ENCODE peak calls at places on chromosomes 1 and 21, in ten cellular contexts. R, C, W, B, N, K, P, T, H and A are unnamed samples. For H3K4me1, the result is how much of the 10 kb centered on the place peaks cover.

GRCh38 chr1:20458717-20459116 is 27.3 kb downstream of the CAMK2N1 start:
- DNase-seq in R (no peak), C (no peak), W (no peak), B (no peak), N (no peak), K (no peak), P (no peak), T (no peak), H (no peak), A (no peak)

GRCh38 chr1:22636927-22637326 is 499 bp downstream of the C1QA start:
- DNase-seq in R (no peak), C (no peak), W (no peak), B (no peak), N (no peak), K (no peak), P (no peak), T (no peak), H (no peak), A (no peak)

GRCh38 chr21:18041012-18041411 is 203.6 kb upstream of the CHODL start:
- DNase-seq in R (no peak), C (no peak), W (no peak), B (peak), N (no peak), K (no peak), P (peak), T (no peak), H (peak), A (no peak)

GRCh38 chr1:117095237-117095636 is 26.3 kb downstream of the TRIM45 start:
- DNase-seq in R (no peak), C (no peak), W (no peak), B (peak), N (no peak), K (no peak), P (no peak), T (no peak), H (no peak), A (no peak)

GRCh38 chr1:207807395-207808321 is 55.8 kb downstream of the CD46 start:
- DNase-seq in R (no peak), C (peak), W (no peak), B (no peak), N (no peak), K (no peak), P (no peak), T (peak), H (no peak), A (no peak)

GRCh38 chr1:157092831-157093230 is 6.8 kb downstream of the ETV3L start:
- DNase-seq in R (peak), C (peak), W (no peak), B (no peak), N (no peak), K (no peak), P (no peak), T (no peak), H (peak), A (no peak)

GRCh38 chr1:209710098-209710497 is 5.5 kb downstream of the HSD11B1 start:
- DNase-seq in R (no peak), C (no peak), W (no peak), B (no peak), N (no peak), K (no peak), P (no peak), T (no peak), H (no peak), A (no peak)

GRCh38 chr1:213987422-213987875 is 324 bp upstream of the PROX1 start:
- DNase-seq in R (peak), C (peak), W (no peak), B (no peak), N (no peak), K (no peak), P (peak), T (no peak), H (no peak), A (no peak)

GRCh38 chr1:23578311-23578996 is 19.2 kb upstream of the ID3 start:
- DNase-seq in R (no peak), C (no peak), W (no peak), B (no peak), N (no peak), K (no peak), P (no peak), T (no peak), H (no peak), A (no peak)

GRCh38 chr21:45873418-45873817 is 108.2 kb upstream of the COL6A1 start:
- DNase-seq in R (peak), C (no peak), W (no peak), B (no peak), N (no peak), K (no peak), P (peak), T (no peak), H (no peak), A (no peak)

GRCh38 chr1:37945743-37946702 is 830 bp downstream of the INPP5B start:
- DNase-seq in R (peak), C (peak), W (no peak), B (peak), N (peak), K (peak), P (peak), T (peak), H (peak), A (no peak)

GRCh38 chr1:156242738-156243137 is 754 bp downstream of the BGLAP start:
- DNase-seq in R (no peak), C (no peak), W (no peak), B (no peak), N (no peak), K (no peak), P (no peak), T (no peak), H (no peak), A (no peak)

GRCh38 chr1:204563780-204564179 is 47.6 kb downstream of the MDM4 start:
- DNase-seq in R (no peak), C (no peak), W (no peak), B (no peak), N (no peak), K (no peak), P (no peak), T (no peak), H (no peak), A (no peak)

GRCh38 chr1:1206376-1207253 is at the start of gene TNFRSF18:
- DNase-seq in R (no peak), C (peak), W (peak), B (no peak), N (no peak), K (no peak), P (peak), T (peak), H (peak), A (no peak)

GRCh38 chr1:206568256-206568655 is 44.0 kb downstream of the EIF2D start:
- DNase-seq in R (no peak), C (no peak), W (no peak), B (no peak), N (no peak), K (no peak), P (no peak), T (no peak), H (no peak), A (no peak)

GRCh38 chr1:206566976-206567375 is 45.3 kb downstream of the EIF2D start:
- DNase-seq in R (no peak), C (no peak), W (no peak), B (no peak), N (no peak), K (no peak), P (no peak), T (no peak), H (no peak), A (no peak)

GRCh38 chr1:206570529-206570928 is 41.7 kb downstream of the EIF2D start:
- DNase-seq in R (no peak), C (no peak), W (no peak), B (peak), N (no peak), K (no peak), P (no peak), T (no peak), H (no peak), A (no peak)

GRCh38 chr1:206569548-206569947 is 42.7 kb downstream of the EIF2D start:
- DNase-seq in R (no peak), C (no peak), W (no peak), B (no peak), N (no peak), K (no peak), P (no peak), T (no peak), H (no peak), A (no peak)

GRCh38 chr1:206568779-206569352 is 43.4 kb downstream of the EIF2D start:
- DNase-seq in R (no peak), C (no peak), W (no peak), B (no peak), N (no peak), K (no peak), P (no peak), T (no peak), H (no peak), A (no peak)
- H3K4me1 ChIP-seq in R (under half), C (under half), W (under half), B (under half), N (under half), K (under half), P (under half), T (under half), H (under half), A (under half)

GRCh38 chr1:25996966-25997758 is 701 bp downstream of the PAFAH2 start:
- DNase-seq in R (no peak), C (no peak), W (no peak), B (peak), N (no peak), K (peak), P (peak), T (no peak), H (no peak), A (no peak)
- TF ChIP-seq POLR2AphosphoS5 in R (peak), C (no peak), W (no peak), B (no peak), N (no peak), K (no peak), P (no peak), T (no peak), H (no peak), A (no peak)

DNA sequence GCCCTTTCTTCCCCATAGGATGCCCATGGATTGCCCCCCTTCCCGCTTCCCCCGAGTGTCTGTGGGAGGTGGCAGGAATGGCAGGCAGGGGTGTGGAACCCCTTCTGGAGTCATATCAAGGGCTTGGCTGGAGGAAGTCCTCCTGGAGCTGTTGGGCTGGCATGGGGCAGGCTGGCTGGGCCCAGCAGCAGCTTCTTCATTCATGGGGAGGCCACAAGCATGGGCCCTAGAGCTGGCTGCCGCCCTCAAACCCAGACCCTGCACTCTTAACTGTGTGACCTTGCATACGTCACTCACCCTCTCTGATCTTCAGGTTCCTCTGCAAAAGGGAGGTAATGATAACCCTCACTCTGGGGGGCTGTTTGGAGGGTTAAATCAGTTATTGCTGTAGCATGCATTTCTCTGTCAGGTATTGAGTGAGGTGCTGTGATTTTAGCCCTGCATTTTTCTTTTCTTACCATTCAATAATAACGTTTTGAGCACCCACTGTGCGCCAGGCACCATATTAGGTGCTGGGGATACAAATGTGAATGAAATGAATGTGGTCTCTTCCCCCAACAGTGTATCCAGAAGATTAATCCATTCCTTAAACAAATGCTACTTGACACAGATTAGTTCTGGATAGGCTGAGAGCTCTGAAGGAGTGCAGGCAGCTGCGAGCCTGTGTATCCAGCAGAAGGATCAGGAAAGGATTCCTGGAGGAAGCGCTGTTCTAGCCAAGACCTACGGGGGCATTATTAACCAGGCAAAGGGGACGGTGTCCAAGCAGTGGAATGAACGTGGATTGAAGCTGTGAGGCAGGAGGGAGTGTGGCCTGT is 9.3 kb downstream of the PCSK9 start:
- DNase-seq in R (no peak), C (no peak), W (no peak), B (no peak), N (no peak), K (no peak), P (no peak), T (no peak), H (no peak), A (no peak)
- H3K4me1 ChIP-seq in R (under half), C (under half), W (under half), B (under half), N (under half), K (under half), P (under half), T (under half), H (under half), A (under half)

DNA sequence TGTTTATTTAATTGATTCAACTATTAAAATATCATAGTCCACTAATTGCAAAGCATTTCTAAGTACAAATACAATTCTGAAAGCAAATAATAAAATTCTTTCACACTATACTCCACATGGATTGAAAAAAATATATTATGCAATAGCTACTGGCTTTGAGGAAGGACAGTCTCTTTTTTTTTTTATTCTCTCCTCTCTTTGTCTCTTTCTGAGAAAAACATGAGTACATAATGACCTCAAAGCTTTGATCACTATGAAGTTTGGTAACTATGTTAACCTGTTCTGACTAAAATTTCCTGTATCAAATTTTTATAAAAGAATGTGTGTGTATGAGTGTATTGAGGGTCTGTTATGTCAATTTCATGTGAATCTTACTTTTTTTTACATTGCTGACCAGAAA is 96.2 kb downstream of the RGS2 start:
- DNase-seq in R (no peak), C (no peak), W (no peak), B (no peak), N (no peak), K (no peak), P (no peak), T (no peak), H (no peak), A (no peak)
- TF ChIP-seq POLR2AphosphoS5 in R (peak), C (no peak), W (no peak), B (no peak), N (no peak), K (no peak), P (no peak), T (no peak), H (no peak), A (no peak)

DNA sequence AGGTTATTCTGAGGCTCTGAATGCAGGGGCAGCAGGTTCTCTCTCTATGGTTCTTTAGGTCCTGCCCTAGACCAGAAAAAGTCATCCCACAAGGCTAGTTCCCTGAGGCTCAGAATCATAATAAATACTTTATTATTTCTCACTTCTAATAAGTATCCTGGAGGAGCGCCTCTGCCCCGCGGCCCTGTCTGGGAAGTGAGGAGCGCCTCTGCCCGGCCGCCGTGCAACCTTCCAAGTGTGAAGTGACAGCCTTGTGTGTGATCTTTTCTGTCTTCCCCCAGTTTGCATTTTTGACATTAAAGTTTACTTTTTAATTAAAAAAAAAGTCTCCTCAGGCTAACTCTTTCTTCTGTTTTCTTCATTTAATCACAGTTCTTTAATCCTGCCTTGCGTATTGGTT is 11.5 kb downstream of the AIM2 start:
- DNase-seq in R (no peak), C (no peak), W (no peak), B (no peak), N (no peak), K (no peak), P (no peak), T (no peak), H (no peak), A (no peak)
- H3K4me1 ChIP-seq in R (under half), C (under half), W (under half), B (under half), N (under half), K (under half), P (under half), T (under half), H (under half), A (under half)

GRCh38 chr1:109931189-109931672 is 20.6 kb downstream of the CSF1 start:
- DNase-seq in R (peak), C (peak), W (peak), B (peak), N (peak), K (peak), P (peak), T (no peak), H (peak), A (no peak)

GRCh38 chr1:109930252-109930993 is 19.8 kb downstream of the CSF1 start:
- DNase-seq in R (no peak), C (no peak), W (no peak), B (no peak), N (no peak), K (no peak), P (no peak), T (no peak), H (peak), A (no peak)

GRCh38 chr1:109933856-109934711 is 23.4 kb downstream of the CSF1 start:
- DNase-seq in R (no peak), C (peak), W (no peak), B (peak), N (no peak), K (peak), P (no peak), T (no peak), H (no peak), A (no peak)

GRCh38 chr1:109932679-109933078 is 22.0 kb downstream of the CSF1 start:
- DNase-seq in R (no peak), C (peak), W (no peak), B (no peak), N (no peak), K (no peak), P (no peak), T (no peak), H (no peak), A (no peak)

GRCh38 chr1:109932232-109932631 is 21.6 kb downstream of the CSF1 start:
- DNase-seq in R (no peak), C (no peak), W (no peak), B (no peak), N (no peak), K (no peak), P (no peak), T (no peak), H (no peak), A (no peak)
- TF ChIP-seq POLR2AphosphoS5 in R (no peak), C (no peak), W (no peak), B (no peak), N (no peak), K (no peak), P (no peak), T (no peak), H (no peak), A (no peak)

DNA sequence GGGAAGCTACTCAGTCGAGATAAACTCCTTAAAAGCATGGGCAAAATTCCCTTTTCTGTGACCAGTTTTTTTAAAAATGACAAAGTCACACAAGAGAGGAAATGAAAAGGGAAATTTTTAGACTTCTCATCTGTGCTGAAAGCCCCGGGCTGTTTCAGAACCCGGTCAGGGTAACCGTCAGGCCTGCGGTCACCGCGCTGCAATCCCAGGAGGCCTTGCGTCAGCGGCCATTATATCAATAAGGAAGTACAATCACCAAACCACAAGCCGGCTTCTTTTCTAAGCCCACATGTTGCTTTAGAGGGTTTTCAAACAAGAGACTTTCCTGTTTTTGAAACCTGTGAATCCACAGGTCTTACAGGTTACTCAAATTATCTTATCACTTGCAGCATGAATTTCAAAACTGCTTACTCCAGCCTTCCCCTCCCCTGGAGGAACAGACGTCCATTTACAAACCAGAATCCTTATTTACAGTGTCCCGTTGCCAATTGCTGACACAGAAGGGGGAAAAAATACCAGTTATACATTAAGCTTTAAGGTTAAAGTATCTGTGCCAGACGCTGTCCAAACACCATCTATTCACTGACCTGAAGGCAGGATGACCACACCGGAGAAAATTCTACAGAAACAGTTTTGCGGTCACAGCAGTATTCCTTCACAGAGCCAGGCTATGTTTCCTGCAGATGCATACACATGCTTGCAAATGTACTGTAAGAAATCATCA is 165.3 kb downstream of the TOMM20 start:
- DNase-seq in R (peak), C (peak), W (no peak), B (peak), N (peak), K (peak), P (no peak), T (peak), H (no peak), A (peak)
- H3K4me1 ChIP-seq in R (under half), C (half or more), W (under half), B (under half), N (under half), K (half or more), P (under half), T (under half), H (under half), A (under half)

GRCh38 chr1:108841703-108842102 is 15.2 kb downstream of the AKNAD1 start:
- DNase-seq in R (no peak), C (no peak), W (no peak), B (no peak), N (peak), K (no peak), P (no peak), T (peak), H (no peak), A (no peak)
- TF ChIP-seq POLR2AphosphoS5 in R (no peak), C (no peak), W (no peak), B (no peak), N (no peak), K (no peak), P (no peak), T (no peak), H (no peak), A (no peak)